ENCODE peak calls at places on chromosomes 2 and 18, in four cellular contexts. One of them, this sample, is unnamed.

GRCh38 chr2:66446178-66446860 is 11.4 kb downstream of the MEIS1 start:
- DNase-seq in kidney: peak
- DNase-seq in fibroblast of lung: peak
- DNase-seq in PC-3: no peak
- DNase-seq in this sample: no peak

GRCh38 chr18:614193-614592 is 17.4 kb downstream of the CLUL1 start:
- DNase-seq in kidney: no peak
- DNase-seq in fibroblast of lung: no peak
- DNase-seq in PC-3: no peak
- DNase-seq in this sample: no peak

GRCh38 chr2:67260348-67261277 is 136.5 kb upstream of the ETAA1 start:
- DNase-seq in kidney: peak
- DNase-seq in fibroblast of lung: peak
- DNase-seq in PC-3: peak
- DNase-seq in this sample: peak

GRCh38 chr2:121001641-121002040 is 266.0 kb downstream of the GLI2 start:
- DNase-seq in kidney: no peak
- DNase-seq in fibroblast of lung: no peak
- DNase-seq in PC-3: no peak
- DNase-seq in this sample: no peak

GRCh38 chr2:222862068-222862914 is 1.5 kb downstream of the ACSL3 start:
- DNase-seq in kidney: no peak
- DNase-seq in fibroblast of lung: peak
- DNase-seq in PC-3: peak
- DNase-seq in this sample: peak

GRCh38 chr2:74585406-74586182 is 31.1 kb downstream of the DOK1 start:
- DNase-seq in kidney: no peak
- DNase-seq in fibroblast of lung: no peak
- DNase-seq in PC-3: no peak
- DNase-seq in this sample: no peak

GRCh38 chr2:14634223-14634884 is 1.8 kb downstream of the LRATD1 start:
- DNase-seq in kidney: peak
- DNase-seq in fibroblast of lung: peak
- DNase-seq in PC-3: peak
- DNase-seq in this sample: peak

GRCh38 chr2:239554761-239555565 is 154.1 kb upstream of the HDAC4 start:
- DNase-seq in kidney: no peak
- DNase-seq in fibroblast of lung: no peak
- DNase-seq in PC-3: no peak
- DNase-seq in this sample: no peak

GRCh38 chr2:70113396-70114100 is 26.3 kb downstream of the PCBP1 start:
- DNase-seq in kidney: no peak
- DNase-seq in fibroblast of lung: no peak
- DNase-seq in PC-3: no peak
- DNase-seq in this sample: no peak

GRCh38 chr2:240629968-240630770 is 4.9 kb downstream of the GPR35 start:
- DNase-seq in kidney: peak
- DNase-seq in fibroblast of lung: no peak
- DNase-seq in PC-3: no peak
- DNase-seq in this sample: no peak

GRCh38 chr2:11914455-11914854 is 168.0 kb downstream of the LPIN1 start:
- DNase-seq in kidney: no peak
- DNase-seq in fibroblast of lung: peak
- DNase-seq in PC-3: no peak
- DNase-seq in this sample: peak

GRCh38 chr2:175187378-175187777 is 5.9 kb upstream of the ATP5MC3 start:
- DNase-seq in kidney: no peak
- DNase-seq in fibroblast of lung: peak
- DNase-seq in PC-3: peak
- DNase-seq in this sample: peak

GRCh38 chr18:9950289-9951016 is 36.6 kb downstream of the VAPA start:
- DNase-seq in kidney: no peak
- DNase-seq in fibroblast of lung: peak
- DNase-seq in PC-3: no peak
- DNase-seq in this sample: no peak

GRCh38 chr2:138329167-138329566 is 172.4 kb upstream of the SPOPL start:
- DNase-seq in kidney: no peak
- DNase-seq in fibroblast of lung: no peak
- DNase-seq in PC-3: no peak
- DNase-seq in this sample: no peak

GRCh38 chr18:79528846-79529245 is 133.1 kb downstream of the NFATC1 start:
- DNase-seq in kidney: peak
- DNase-seq in fibroblast of lung: peak
- DNase-seq in PC-3: peak
- DNase-seq in this sample: peak

GRCh38 chr18:9133225-9133624 is 3.4 kb upstream of the ANKRD12 start:
- DNase-seq in kidney: no peak
- DNase-seq in fibroblast of lung: no peak
- DNase-seq in PC-3: peak
- DNase-seq in this sample: no peak

GRCh38 chr2:60552851-60553495 is 481 bp downstream of the BCL11A start:
- DNase-seq in kidney: no peak
- DNase-seq in fibroblast of lung: peak
- DNase-seq in PC-3: no peak
- DNase-seq in this sample: no peak

GRCh38 chr2:129188451-129188850 is 791.0 kb upstream of the RAB6C start:
- DNase-seq in kidney: no peak
- DNase-seq in fibroblast of lung: no peak
- DNase-seq in PC-3: no peak
- DNase-seq in this sample: no peak

GRCh38 chr2:221895366-221896121 is 323.4 kb upstream of the EPHA4 start:
- DNase-seq in kidney: peak
- DNase-seq in fibroblast of lung: peak
- DNase-seq in PC-3: no peak
- DNase-seq in this sample: no peak

GRCh38 chr18:46213295-46213694 is 109.1 kb downstream of the HAUS1 start:
- DNase-seq in kidney: no peak
- DNase-seq in fibroblast of lung: no peak
- DNase-seq in PC-3: peak
- DNase-seq in this sample: no peak

GRCh38 chr2:172021955-172022354 is 22.2 kb downstream of the METAP1D start:
- DNase-seq in kidney: no peak
- DNase-seq in fibroblast of lung: peak
- DNase-seq in PC-3: no peak
- DNase-seq in this sample: no peak

GRCh38 chr2:180604077-180604476 is 376.3 kb upstream of the UBE2E3 start:
- DNase-seq in kidney: no peak
- DNase-seq in fibroblast of lung: peak
- DNase-seq in PC-3: peak
- DNase-seq in this sample: peak

GRCh38 chr2:215460682-215461081 is 24.8 kb upstream of the FN1 start:
- DNase-seq in kidney: no peak
- DNase-seq in fibroblast of lung: peak
- DNase-seq in PC-3: peak
- DNase-seq in this sample: peak

GRCh38 chr2:31219131-31219969 is 2.0 kb upstream of the CAPN14 start:
- DNase-seq in kidney: no peak
- DNase-seq in fibroblast of lung: no peak
- DNase-seq in PC-3: no peak
- DNase-seq in this sample: no peak

GRCh38 chr2:112985090-112985489 is 7.3 kb downstream of the IL36G start:
- DNase-seq in kidney: no peak
- DNase-seq in fibroblast of lung: no peak
- DNase-seq in PC-3: no peak
- DNase-seq in this sample: no peak

GRCh38 chr2:168192839-168193616 is 54.4 kb downstream of the STK39 start:
- DNase-seq in kidney: no peak
- DNase-seq in fibroblast of lung: peak
- DNase-seq in PC-3: peak
- DNase-seq in this sample: no peak

GRCh38 chr2:61855178-61855523 is 1.3 kb upstream of the FAM161A start:
- DNase-seq in kidney: no peak
- DNase-seq in fibroblast of lung: peak
- DNase-seq in PC-3: peak
- DNase-seq in this sample: peak

GRCh38 chr2:149180226-149180875 is 141.9 kb downstream of the LYPD6B start:
- DNase-seq in kidney: peak
- DNase-seq in fibroblast of lung: no peak
- DNase-seq in PC-3: no peak
- DNase-seq in this sample: no peak

GRCh38 chr2:231384970-231385369 is 10.5 kb upstream of the B3GNT7 start:
- DNase-seq in kidney: no peak
- DNase-seq in fibroblast of lung: no peak
- DNase-seq in PC-3: peak
- DNase-seq in this sample: peak

GRCh38 chr2:240255811-240256703 is 115.6 kb upstream of the OTOS start:
- DNase-seq in kidney: peak
- DNase-seq in fibroblast of lung: peak
- DNase-seq in PC-3: peak
- DNase-seq in this sample: peak

GRCh38 chr2:15782009-15782751 is 158.2 kb upstream of the MYCN start:
- DNase-seq in kidney: no peak
- DNase-seq in fibroblast of lung: peak
- DNase-seq in PC-3: peak
- DNase-seq in this sample: no peak

GRCh38 chr2:216643986-216644662 is 10.9 kb downstream of the IGFBP2 start:
- DNase-seq in kidney: no peak
- DNase-seq in fibroblast of lung: peak
- DNase-seq in PC-3: no peak
- DNase-seq in this sample: no peak

GRCh38 chr2:120607996-120608395 is 127.7 kb upstream of the GLI2 start:
- DNase-seq in kidney: peak
- DNase-seq in fibroblast of lung: no peak
- DNase-seq in PC-3: no peak
- DNase-seq in this sample: no peak

DNA sequence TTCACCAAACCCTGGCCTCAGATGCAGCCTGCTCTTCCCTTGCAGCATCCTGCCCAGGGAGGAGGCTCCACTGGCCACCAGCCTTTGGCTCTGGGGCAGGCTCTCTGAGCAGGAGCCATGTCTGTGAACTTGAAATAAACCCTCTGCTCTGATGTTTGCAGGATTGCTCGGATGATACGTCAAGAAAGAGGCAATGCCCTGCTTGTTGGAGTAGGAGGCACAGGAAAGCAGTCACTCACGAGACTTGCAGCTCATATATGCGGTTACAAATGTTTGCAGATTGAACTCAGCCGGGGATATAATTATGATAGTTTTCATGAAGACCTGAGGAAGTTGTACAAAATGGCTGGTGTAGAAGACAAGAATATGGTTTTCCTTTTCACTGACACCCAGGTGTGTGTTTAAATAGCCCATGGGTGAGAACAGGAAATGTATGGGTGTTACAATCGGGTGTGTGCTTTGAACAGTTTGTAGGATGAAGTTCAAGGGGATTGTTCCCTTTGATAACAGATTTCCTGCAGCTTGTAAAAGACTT is 177.9 kb downstream of the DNAH6 start:
- DNase-seq in kidney: peak
- DNase-seq in fibroblast of lung: no peak
- DNase-seq in PC-3: no peak
- DNase-seq in this sample: no peak
- H3K27ac ChIP-seq in kidney: no peak
- H3K27ac ChIP-seq in fibroblast of lung: no peak
- H3K27ac ChIP-seq in PC-3: no peak
- H3K27ac ChIP-seq in this sample: no peak

DNA sequence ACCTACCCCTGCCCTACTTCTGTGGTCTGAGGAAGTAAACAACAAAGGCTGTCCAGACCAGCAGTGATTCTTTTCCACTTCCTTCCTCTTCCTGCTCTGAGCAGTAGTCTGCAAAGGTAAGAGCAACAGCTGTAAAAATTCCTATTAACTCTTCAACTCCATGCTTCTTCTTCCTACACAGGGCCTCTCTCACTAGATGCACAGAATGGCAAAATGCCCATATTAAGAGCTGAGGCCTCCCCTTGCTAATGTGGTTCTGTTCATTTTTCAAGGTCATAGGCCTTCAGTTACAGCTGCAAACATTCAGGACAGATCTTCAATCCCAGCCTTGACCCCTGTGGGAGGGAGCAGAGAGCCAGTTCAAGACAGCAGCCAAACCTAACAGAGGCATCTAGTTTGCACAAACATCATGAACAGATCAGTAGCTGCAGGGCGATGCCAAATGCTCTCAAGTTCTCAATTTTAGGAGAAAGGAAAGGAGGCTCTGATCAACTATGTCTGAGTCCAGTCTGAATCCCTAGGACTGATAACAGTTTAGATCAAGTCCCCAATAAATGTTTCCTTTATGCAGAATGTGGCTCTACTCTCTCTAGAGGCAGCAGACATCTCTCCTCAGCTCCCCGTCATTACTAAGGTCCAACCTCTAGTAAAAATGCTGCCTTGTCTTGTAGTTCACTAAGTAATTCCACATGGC is 20.9 kb downstream of the SLC40A1 start:
- DNase-seq in kidney: peak
- DNase-seq in fibroblast of lung: no peak
- DNase-seq in PC-3: no peak
- DNase-seq in this sample: no peak
- H3K9ac ChIP-seq in kidney: no peak
- H3K9ac ChIP-seq in fibroblast of lung: no peak
- H3K9ac ChIP-seq in PC-3: no peak
- H3K9ac ChIP-seq in this sample: no peak

GRCh38 chr18:48575301-48575657 is 36.4 kb downstream of the CTIF start:
- DNase-seq in kidney: no peak
- DNase-seq in fibroblast of lung: no peak
- DNase-seq in PC-3: no peak
- DNase-seq in this sample: no peak

GRCh38 chr18:48571619-48572384 is 33.0 kb downstream of the CTIF start:
- DNase-seq in kidney: peak
- DNase-seq in fibroblast of lung: no peak
- DNase-seq in PC-3: no peak
- DNase-seq in this sample: no peak

GRCh38 chr18:48574667-48575300 is 36.0 kb downstream of the CTIF start:
- DNase-seq in kidney: peak
- DNase-seq in fibroblast of lung: no peak
- DNase-seq in PC-3: no peak
- DNase-seq in this sample: no peak

GRCh38 chr18:48572402-48573126 is 33.7 kb downstream of the CTIF start:
- DNase-seq in kidney: peak
- DNase-seq in fibroblast of lung: no peak
- DNase-seq in PC-3: no peak
- DNase-seq in this sample: no peak

DNA sequence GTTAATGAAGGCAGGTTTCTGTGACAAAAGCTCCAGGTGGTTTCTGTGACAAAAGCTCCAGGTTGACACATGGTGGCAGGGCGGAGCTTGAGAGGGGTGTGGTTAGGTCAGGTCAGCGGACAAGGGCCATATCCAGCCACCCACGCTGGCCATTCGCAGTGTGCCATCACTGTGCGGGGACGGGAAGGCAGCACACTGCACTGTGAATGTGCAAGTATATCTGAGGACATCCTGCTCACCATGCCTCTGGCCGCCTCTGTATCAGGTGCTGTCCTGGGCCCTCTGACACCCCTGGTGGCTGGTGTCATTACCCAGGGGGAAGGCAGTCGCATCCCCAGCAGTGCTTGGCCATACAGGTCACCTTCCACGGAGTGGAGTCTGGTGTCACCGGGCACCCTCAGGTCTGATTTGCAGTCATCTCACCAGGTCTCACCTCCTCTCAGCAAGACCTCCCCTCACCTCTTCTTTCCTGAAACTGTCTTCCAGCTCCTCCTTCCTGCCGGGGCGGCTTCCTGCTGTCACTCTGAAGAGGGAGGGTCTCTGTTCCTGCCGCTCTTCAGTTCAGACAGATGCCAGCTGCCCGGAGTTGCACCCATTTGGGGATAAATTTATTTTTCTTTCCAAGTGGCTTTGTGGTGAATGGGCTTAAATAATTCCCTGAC is 34.9 kb downstream of the CTIF start:
- DNase-seq in kidney: peak
- DNase-seq in fibroblast of lung: no peak
- DNase-seq in PC-3: no peak
- DNase-seq in this sample: no peak
- TF ChIP-seq CTCF in kidney: no peak
- TF ChIP-seq CTCF in fibroblast of lung: no peak
- TF ChIP-seq CTCF in PC-3: no peak
- TF ChIP-seq CTCF in this sample: no peak

GRCh38 chr2:206766057-206766930 is 888 bp downstream of the FASTKD2 start:
- DNase-seq in kidney: no peak
- DNase-seq in fibroblast of lung: no peak
- DNase-seq in PC-3: no peak
- DNase-seq in this sample: no peak
- H3K27ac ChIP-seq in kidney: no peak
- H3K27ac ChIP-seq in fibroblast of lung: peak
- H3K27ac ChIP-seq in PC-3: peak
- H3K27ac ChIP-seq in this sample: peak